ENCODE peak calls at places on chromosomes 7 and 10, in eight cellular contexts. C is activated CD4-positive, alpha-beta T cell treated with anti-CD3 and anti-CD28 coated beads, Interleukin-2, amount 10 ng/mL, durations not matched to agents 7 days and 5 days; V is right cardiac atrium; I is NCI-H1694; G is lower leg skin; J is stimulated activated CD8-positive, alpha-beta memory T cell treated with anti-CD3 and anti-CD28 coated beads, Interleukin-7, amount 100 ng/mL, for 24 hours; X is ELR; P is activated naive CD8-positive, alpha-beta T cell treated with anti-CD3 and anti-CD28 coated beads, Interleukin-2, amount 50 U/mL, for 16 hours. Z is an unnamed sample.

GRCh38 chr10:95121904-95122303 is 52.6 kb upstream of the CYP2C8 start:
- DNase-seq in C (no peak), V (no peak), I (no peak), G (no peak), J (no peak), X (no peak), P (no peak), Z (peak)

GRCh38 chr7:50342616-50343114 is 38.1 kb downstream of the IKZF1 start:
- DNase-seq in C (peak), V (no peak), I (no peak), G (no peak), J (no peak), X (no peak), P (no peak), Z (peak)

GRCh38 chr10:133401981-133402725 is 8.2 kb downstream of the MTG1 start:
- DNase-seq in C (no peak), V (no peak), I (no peak), G (no peak), J (no peak), X (no peak), P (no peak), Z (no peak)

GRCh38 chr7:101201695-101202602 is 1.1 kb upstream of the MOGAT3 start:
- DNase-seq in C (no peak), V (no peak), I (no peak), G (no peak), J (no peak), X (no peak), P (no peak), Z (no peak)

GRCh38 chr7:124762611-124763143 is 2.9 kb downstream of the GPR37 start:
- DNase-seq in C (no peak), V (no peak), I (no peak), G (no peak), J (no peak), X (no peak), P (no peak), Z (no peak)

GRCh38 chr7:57339198-57339944 is 110.6 kb upstream of the ZNF716 start:
- DNase-seq in C (no peak), V (no peak), I (no peak), G (no peak), J (no peak), X (no peak), P (no peak), Z (no peak)

GRCh38 chr10:114304566-114305421 is 65.7 kb downstream of the VWA2 start:
- DNase-seq in C (peak), V (peak), I (peak), G (no peak), J (peak), X (peak), P (peak), Z (no peak)

GRCh38 chr7:142874837-142875236 is 10.7 kb downstream of the TRPV6 start:
- DNase-seq in C (no peak), V (no peak), I (no peak), G (no peak), J (no peak), X (no peak), P (no peak), Z (no peak)

GRCh38 chr7:45978731-45979211 is 57.7 kb upstream of the IGFBP3 start:
- DNase-seq in C (no peak), V (no peak), I (no peak), G (no peak), J (no peak), X (peak), P (no peak), Z (no peak)

GRCh38 chr7:93015193-93016084 is 102.3 kb downstream of the SAMD9 start:
- DNase-seq in C (no peak), V (no peak), I (no peak), G (no peak), J (no peak), X (no peak), P (no peak), Z (no peak)

GRCh38 chr7:30740417-30741181 is 11.3 kb upstream of the INMT start:
- DNase-seq in C (peak), V (peak), I (peak), G (peak), J (peak), X (peak), P (peak), Z (peak)

GRCh38 chr10:27525819-27526218 is 21.7 kb downstream of the RAB18 start:
- DNase-seq in C (no peak), V (no peak), I (no peak), G (no peak), J (no peak), X (no peak), P (no peak), Z (peak)

GRCh38 chr10:29908977-29909376 is 150.4 kb downstream of the JCAD start:
- DNase-seq in C (peak), V (no peak), I (no peak), G (no peak), J (no peak), X (no peak), P (no peak), Z (peak)

GRCh38 chr10:95655571-95656290 is 780 bp downstream of the ALDH18A1 start:
- DNase-seq in C (peak), V (no peak), I (no peak), G (no peak), J (no peak), X (peak), P (no peak), Z (peak)

GRCh38 chr7:39845011-39845410 is 105.0 kb upstream of the CDK13 start:
- DNase-seq in C (no peak), V (no peak), I (no peak), G (no peak), J (no peak), X (no peak), P (no peak), Z (no peak)

GRCh38 chr7:125122225-125122624 is 192.6 kb upstream of the POT1 start:
- DNase-seq in C (no peak), V (no peak), I (no peak), G (no peak), J (no peak), X (no peak), P (no peak), Z (no peak)

GRCh38 chr7:53418834-53419482 is 383.5 kb downstream of the POM121L12 start:
- DNase-seq in C (no peak), V (no peak), I (no peak), G (no peak), J (no peak), X (no peak), P (no peak), Z (no peak)

GRCh38 chr10:49310460-49310859 is 11.5 kb downstream of the C10orf71 start:
- DNase-seq in C (no peak), V (no peak), I (no peak), G (no peak), J (no peak), X (peak), P (no peak), Z (no peak)

GRCh38 chr7:65955718-65956117 is 26.3 kb downstream of the GUSB start:
- DNase-seq in C (no peak), V (no peak), I (no peak), G (no peak), J (no peak), X (no peak), P (no peak), Z (no peak)

GRCh38 chr7:70325509-70326101 is 727.3 kb downstream of the AUTS2 start:
- DNase-seq in C (no peak), V (no peak), I (peak), G (no peak), J (no peak), X (peak), P (no peak), Z (no peak)

GRCh38 chr10:103855424-103855823 is at the start of gene SH3PXD2A:
- DNase-seq in C (peak), V (peak), I (peak), G (no peak), J (no peak), X (peak), P (no peak), Z (peak)

GRCh38 chr10:52092390-52092789 is 221.7 kb upstream of the DKK1 start:
- DNase-seq in C (no peak), V (no peak), I (no peak), G (no peak), J (no peak), X (no peak), P (no peak), Z (no peak)

GRCh38 chr10:106795619-106796018 is 368.9 kb downstream of the SORCS1 start:
- DNase-seq in C (no peak), V (peak), I (no peak), G (no peak), J (no peak), X (peak), P (no peak), Z (no peak)

GRCh38 chr10:3814832-3815209 is 29.8 kb upstream of the KLF6 start:
- DNase-seq in C (peak), V (no peak), I (no peak), G (no peak), J (no peak), X (no peak), P (no peak), Z (no peak)

GRCh38 chr7:409344-410281 is 110.0 kb downstream of the PDGFA start:
- DNase-seq in C (no peak), V (no peak), I (no peak), G (no peak), J (no peak), X (no peak), P (no peak), Z (no peak)

GRCh38 chr10:132142396-132143161 is 44.2 kb upstream of the DPYSL4 start:
- DNase-seq in C (peak), V (peak), I (no peak), G (no peak), J (no peak), X (peak), P (peak), Z (peak)

GRCh38 chr7:141073173-141073640 is 657 bp upstream of the TMEM178B start:
- DNase-seq in C (no peak), V (peak), I (no peak), G (no peak), J (no peak), X (peak), P (no peak), Z (peak)

GRCh38 chr10:22992075-22992474 is 64.2 kb downstream of the ARMC3 start:
- DNase-seq in C (peak), V (no peak), I (no peak), G (no peak), J (no peak), X (no peak), P (no peak), Z (no peak)

GRCh38 chr7:26688388-26688787 is 176.0 kb downstream of the SKAP2 start:
- DNase-seq in C (no peak), V (no peak), I (no peak), G (no peak), J (no peak), X (no peak), P (no peak), Z (no peak)

GRCh38 chr10:1280436-1281401 is 224.5 kb downstream of the WDR37 start:
- DNase-seq in C (no peak), V (no peak), I (no peak), G (no peak), J (no peak), X (no peak), P (no peak), Z (no peak)

Z was measured in RPMI7951.